ENCODE peak calls at places on chromosomes 16 and 17, in four cellular contexts. One of them, this sample, is unnamed.

GRCh38 chr16:865026-865425 is 64.5 kb upstream of the GNG13 start:
- DNase-seq in HepG2: no peak
- DNase-seq in GM12878: no peak
- DNase-seq in K562: no peak
- DNase-seq in this sample: no peak

GRCh38 chr16:1171001-1171400 is 18.1 kb downstream of the CACNA1H start:
- DNase-seq in GM12878: no peak
- DNase-seq in HepG2: no peak
- DNase-seq in K562: no peak
- DNase-seq in this sample: no peak

GRCh38 chr17:55286681-55287589 is 22.2 kb downstream of the HLF start:
- DNase-seq in HepG2: peak; percentile 100
- DNase-seq in GM12878: no peak
- DNase-seq in K562: no peak
- DNase-seq in this sample: no peak

GRCh38 chr17:48064638-48065037 is 16.5 kb downstream of the NFE2L1 start:
- DNase-seq in GM12878: no peak
- DNase-seq in HepG2: peak; percentile 33
- DNase-seq in K562: no peak
- DNase-seq in this sample: no peak

GRCh38 chr16:19701091-19701490 is 16.9 kb downstream of the KNOP1 start:
- DNase-seq in K562: no peak
- DNase-seq in GM12878: no peak
- DNase-seq in HepG2: no peak
- DNase-seq in this sample: no peak

GRCh38 chr17:49616086-49616485 is 40.4 kb downstream of the NXPH3 start:
- DNase-seq in GM12878: no peak
- DNase-seq in K562: peak; percentile 7
- DNase-seq in HepG2: no peak
- DNase-seq in this sample: peak; percentile 23

GRCh38 chr17:76529643-76530488 is 7.6 kb downstream of the CYGB start:
- DNase-seq in K562: peak; percentile 89
- DNase-seq in GM12878: no peak
- DNase-seq in HepG2: peak; percentile 61
- DNase-seq in this sample: no peak

GRCh38 chr17:10843806-10844205 is 5.9 kb upstream of the PIRT start:
- DNase-seq in HepG2: no peak
- DNase-seq in K562: peak; percentile 2
- DNase-seq in GM12878: no peak
- DNase-seq in this sample: no peak

DNA sequence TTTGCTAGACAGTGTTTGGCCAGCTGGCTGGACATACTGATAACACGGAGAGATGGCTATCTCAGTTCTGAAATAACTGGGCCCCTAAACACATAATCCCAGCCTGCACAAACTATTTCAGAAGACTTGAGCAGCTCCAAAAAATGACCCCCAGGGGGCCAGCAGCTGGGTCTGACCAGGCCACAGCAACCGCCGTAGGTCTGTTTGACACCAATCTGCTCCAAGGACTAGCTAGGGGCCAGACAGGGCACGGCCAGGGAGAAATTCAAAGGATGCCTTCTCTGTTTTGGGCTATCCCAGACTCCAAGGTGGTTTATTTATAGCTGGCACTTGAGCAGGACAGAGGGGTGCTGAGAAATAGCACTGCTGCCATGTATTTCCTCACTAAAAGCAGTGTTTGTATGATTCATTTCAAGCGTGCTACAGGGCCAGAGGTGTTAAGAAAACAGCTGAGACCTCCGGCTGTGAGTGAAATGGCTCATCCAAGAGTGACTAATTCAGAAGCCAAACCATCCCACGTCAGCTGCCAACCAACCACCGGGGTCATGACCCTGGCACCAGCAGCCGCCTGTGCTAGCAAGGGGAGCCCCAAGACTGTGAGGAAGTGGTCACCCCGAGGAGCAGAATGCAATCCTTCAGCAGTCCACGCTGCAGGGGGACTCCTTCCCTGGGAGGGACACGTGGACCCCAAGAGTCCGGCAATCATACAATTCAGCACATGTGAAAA is 5.7 kb downstream of the GGA2 start:
- DNase-seq in K562: peak; percentile 70
- DNase-seq in HepG2: peak; percentile 58
- DNase-seq in GM12878: peak; percentile 77
- DNase-seq in this sample: peak; percentile 20
- TF ChIP-seq TARDBP in K562: no peak
- TF ChIP-seq TARDBP in HepG2: no peak
- TF ChIP-seq TARDBP in GM12878: no peak
- TF ChIP-seq TARDBP in this sample: no peak

GRCh38 chr16:21598676-21599157 is 660 bp upstream of the METTL9 start:
- DNase-seq in GM12878: no peak
- DNase-seq in HepG2: no peak
- DNase-seq in K562: peak; percentile 36
- DNase-seq in this sample: no peak
- TF ChIP-seq TARDBP in GM12878: no peak
- TF ChIP-seq TARDBP in HepG2: no peak
- TF ChIP-seq TARDBP in K562: no peak
- TF ChIP-seq TARDBP in this sample: no peak

GRCh38 chr16:80599466-80599865 is 58.7 kb downstream of the DYNLRB2 start:
- DNase-seq in K562: no peak
- DNase-seq in HepG2: no peak
- DNase-seq in GM12878: no peak
- DNase-seq in this sample: no peak
- TF ChIP-seq TARDBP in K562: no peak
- TF ChIP-seq TARDBP in HepG2: no peak
- TF ChIP-seq TARDBP in GM12878: no peak
- TF ChIP-seq TARDBP in this sample: no peak

DNA sequence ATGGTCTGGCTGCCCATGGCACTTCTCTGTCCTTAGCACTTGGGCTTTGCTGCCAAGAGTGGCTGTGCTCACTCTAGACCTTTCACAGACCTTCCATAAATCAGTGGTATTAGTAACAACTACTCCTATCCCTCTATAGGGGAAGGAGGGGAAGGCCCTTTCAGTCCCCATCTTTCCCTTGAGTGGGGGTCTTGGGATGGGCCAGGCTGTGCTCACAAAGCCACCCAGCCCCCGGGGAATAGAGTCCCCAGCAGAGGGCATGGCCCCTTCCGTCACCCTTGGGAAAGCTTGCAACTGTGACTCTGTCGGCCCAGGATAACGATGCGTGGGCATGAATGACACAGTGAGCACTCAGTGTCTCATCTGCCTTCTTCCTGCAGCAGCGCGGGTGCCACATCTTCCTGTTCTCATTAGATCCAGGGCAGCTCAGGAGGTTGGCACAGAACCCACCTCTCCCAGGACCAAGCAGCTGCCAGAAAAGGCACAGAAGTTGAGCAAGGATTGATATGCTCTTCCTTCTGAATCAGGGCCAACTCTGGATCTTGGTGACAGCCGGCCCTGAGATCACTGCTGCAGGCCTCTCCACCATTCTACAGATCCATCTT is 84.6 kb downstream of the MRC2 start:
- DNase-seq in HepG2: no peak
- DNase-seq in GM12878: no peak
- DNase-seq in K562: no peak
- DNase-seq in this sample: no peak
- TF ChIP-seq TARDBP in HepG2: no peak
- TF ChIP-seq TARDBP in GM12878: no peak
- TF ChIP-seq TARDBP in K562: no peak
- TF ChIP-seq TARDBP in this sample: no peak

GRCh38 chr16:4679156-4679853 is 14.1 kb upstream of the NUDT16L1 start:
- DNase-seq in K562: no peak
- DNase-seq in HepG2: peak; percentile 18
- DNase-seq in GM12878: no peak
- DNase-seq in this sample: no peak
- TF ChIP-seq TARDBP in K562: no peak
- TF ChIP-seq TARDBP in HepG2: no peak
- TF ChIP-seq TARDBP in GM12878: no peak
- TF ChIP-seq TARDBP in this sample: no peak

DNA sequence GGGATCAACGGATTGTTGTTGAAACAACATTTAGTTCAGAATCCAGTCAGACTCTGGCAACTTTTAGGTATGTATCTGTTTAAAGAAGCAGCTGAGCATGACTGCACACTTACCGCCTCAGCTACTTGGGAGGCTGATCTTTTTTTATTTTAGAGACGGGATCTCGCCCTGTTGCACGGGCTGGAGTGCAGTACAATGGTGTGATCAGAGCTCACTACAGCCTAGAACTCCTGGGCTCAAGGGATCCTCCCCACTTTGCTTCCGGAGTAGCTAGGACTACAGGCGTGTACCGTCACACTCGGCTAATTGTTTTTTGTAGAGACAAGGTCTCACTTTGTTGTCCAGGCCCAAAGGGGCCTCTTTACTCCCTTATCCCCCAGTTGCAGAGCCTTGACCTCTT is 2.3 kb downstream of the SPG7 start:
- DNase-seq in GM12878: no peak
- DNase-seq in K562: no peak
- DNase-seq in HepG2: no peak
- DNase-seq in this sample: no peak
- TF ChIP-seq TARDBP in GM12878: no peak
- TF ChIP-seq TARDBP in K562: no peak
- TF ChIP-seq TARDBP in HepG2: no peak
- TF ChIP-seq TARDBP in this sample: no peak